ENCODE peak calls at places on chromosome 14, in nine cellular contexts. D, T, U, X, L, C, I, O and G are unnamed samples. For H3K27me3, the result is how much of the 10 kb centered on the place peaks cover.

GRCh38 chr14:25197885-25198284 is 147.9 kb upstream of the STXBP6 start:
- DNase-seq in C (no peak), L (no peak), D (no peak), O (no peak), T (no peak), X (no peak), I (no peak), U (no peak), G (no peak)

GRCh38 chr14:56216631-56217379 is 98.6 kb downstream of the PELI2 start:
- DNase-seq in I (no peak), U (no peak), T (no peak), D (no peak), X (peak), O (peak), C (peak), L (peak), G (no peak)

GRCh38 chr14:92154283-92154942 is 32.6 kb downstream of the CPSF2 start:
- DNase-seq in U (no peak), O (no peak), I (no peak), T (no peak), D (no peak), L (no peak), X (no peak), C (no peak), G (no peak)

GRCh38 chr14:85087201-85087600 is 442.7 kb upstream of the FLRT2 start:
- DNase-seq in D (no peak), U (peak), T (no peak), O (no peak), I (no peak), X (no peak), C (no peak), L (no peak), G (no peak)

GRCh38 chr14:75515631-75515999 is 6.7 kb upstream of the BATF start:
- DNase-seq in O (no peak), X (no peak), U (no peak), T (no peak), I (no peak), L (peak), C (no peak), D (no peak), G (no peak)

GRCh38 chr14:85533821-85534271 is 3.9 kb downstream of the FLRT2 start:
- DNase-seq in X (no peak), C (peak), L (peak), T (no peak), O (no peak), D (no peak), I (no peak), U (peak), G (no peak)

GRCh38 chr14:55904086-55904485 is 214.1 kb upstream of the PELI2 start:
- DNase-seq in O (no peak), D (no peak), U (no peak), I (no peak), L (no peak), T (no peak), X (no peak), C (no peak), G (no peak)

GRCh38 chr14:101950516-101951215 is 13.7 kb upstream of the DYNC1H1 start:
- DNase-seq in U (no peak), C (no peak), D (no peak), X (no peak), T (no peak), O (no peak), L (no peak), I (no peak), G (no peak)

GRCh38 chr14:51604078-51604477 is 47.6 kb upstream of the FRMD6 start:
- DNase-seq in D (no peak), C (no peak), L (peak), X (no peak), O (no peak), I (no peak), U (peak), T (no peak), G (peak)

GRCh38 chr14:49865431-49865859 is 12.9 kb upstream of the NEMF start:
- DNase-seq in X (peak), I (peak), U (peak), C (peak), D (peak), L (peak), O (peak), T (no peak), G (peak)

GRCh38 chr14:89237923-89238529 is 179.0 kb downstream of the FOXN3 start:
- DNase-seq in X (no peak), T (no peak), C (no peak), O (no peak), U (peak), D (no peak), L (peak), I (no peak), G (no peak)

GRCh38 chr14:74965770-74966153 is 10.4 kb upstream of the PGF start:
- DNase-seq in O (no peak), X (no peak), C (no peak), U (peak), I (no peak), L (peak), D (no peak), T (no peak), G (no peak)

GRCh38 chr14:75805646-75806045 is 144.6 kb downstream of the TTLL5 start:
- DNase-seq in X (no peak), U (no peak), T (no peak), O (no peak), D (no peak), L (no peak), I (no peak), C (no peak), G (no peak)

GRCh38 chr14:60839657-60840056 is 105.1 kb downstream of the MNAT1 start:
- DNase-seq in T (no peak), X (no peak), D (no peak), L (no peak), C (no peak), U (no peak), O (no peak), I (no peak), G (no peak)

GRCh38 chr14:89661392-89661791 is 244.4 kb upstream of the FOXN3 start:
- DNase-seq in C (no peak), U (no peak), T (no peak), D (no peak), O (no peak), I (no peak), L (no peak), X (no peak), G (no peak)

GRCh38 chr14:77799863-77800730 is at the start of gene ADCK1:
- DNase-seq in U (peak), O (peak), T (peak), I (peak), X (peak), D (peak), L (peak), C (peak), G (peak)

GRCh38 chr14:68820536-68820935 is 27.7 kb upstream of the ZFP36L1 start:
- DNase-seq in I (peak), L (no peak), O (no peak), C (no peak), U (no peak), X (no peak), D (no peak), T (no peak), G (no peak)

GRCh38 chr14:100463937-100464336 is 123.3 kb downstream of the BEGAIN start:
- DNase-seq in C (no peak), L (no peak), D (no peak), X (no peak), T (no peak), O (no peak), U (no peak), I (no peak), G (no peak)

GRCh38 chr14:68244272-68244975 is 424.8 kb downstream of the RAD51B start:
- DNase-seq in I (no peak), T (no peak), X (no peak), L (no peak), D (no peak), O (no peak), U (no peak), C (no peak), G (no peak)

GRCh38 chr14:56996721-56997399 is 186.6 kb upstream of the OTX2 start:
- DNase-seq in T (no peak), X (no peak), L (no peak), O (no peak), C (no peak), U (no peak), D (no peak), I (no peak), G (no peak)

GRCh38 chr14:39241637-39242036 is 7.9 kb downstream of the MIA2 start:
- DNase-seq in O (no peak), T (no peak), U (no peak), L (no peak), C (no peak), D (no peak), I (no peak), X (no peak), G (no peak)

GRCh38 chr14:32703246-32703645 is 235.4 kb upstream of the NPAS3 start:
- DNase-seq in X (no peak), C (no peak), I (no peak), D (no peak), T (no peak), L (peak), U (no peak), O (no peak), G (peak)

GRCh38 chr14:30623412-30624131 is 1.5 kb downstream of the SCFD1 start:
- DNase-seq in I (no peak), T (no peak), X (no peak), L (no peak), D (no peak), C (no peak), O (no peak), U (no peak), G (no peak)
- H3K4me3 ChIP-seq in I (no peak), T (peak), X (peak), L (peak), D (peak), C (no peak), O (no peak), U (peak), G (peak)

GRCh38 chr14:64566651-64567122 is 16.9 kb downstream of the PPP1R36 start:
- DNase-seq in T (no peak), D (no peak), U (no peak), X (no peak), L (peak), I (no peak), C (no peak), O (no peak), G (no peak)
- H3K27ac ChIP-seq in T (peak), D (peak), U (no peak), X (peak), L (peak), I (no peak), C (no peak), O (no peak), G (no peak)

GRCh38 chr14:69880051-69880487 is 853 bp downstream of the SMOC1 start:
- DNase-seq in L (no peak), X (no peak), O (no peak), T (no peak), U (peak), I (no peak), C (no peak), D (no peak), G (no peak)
- H3K27me3 ChIP-seq in L (under half), X (half or more), O (under half), T (under half), U (under half), I (under half), C (under half), D (under half), G (under half)

DNA sequence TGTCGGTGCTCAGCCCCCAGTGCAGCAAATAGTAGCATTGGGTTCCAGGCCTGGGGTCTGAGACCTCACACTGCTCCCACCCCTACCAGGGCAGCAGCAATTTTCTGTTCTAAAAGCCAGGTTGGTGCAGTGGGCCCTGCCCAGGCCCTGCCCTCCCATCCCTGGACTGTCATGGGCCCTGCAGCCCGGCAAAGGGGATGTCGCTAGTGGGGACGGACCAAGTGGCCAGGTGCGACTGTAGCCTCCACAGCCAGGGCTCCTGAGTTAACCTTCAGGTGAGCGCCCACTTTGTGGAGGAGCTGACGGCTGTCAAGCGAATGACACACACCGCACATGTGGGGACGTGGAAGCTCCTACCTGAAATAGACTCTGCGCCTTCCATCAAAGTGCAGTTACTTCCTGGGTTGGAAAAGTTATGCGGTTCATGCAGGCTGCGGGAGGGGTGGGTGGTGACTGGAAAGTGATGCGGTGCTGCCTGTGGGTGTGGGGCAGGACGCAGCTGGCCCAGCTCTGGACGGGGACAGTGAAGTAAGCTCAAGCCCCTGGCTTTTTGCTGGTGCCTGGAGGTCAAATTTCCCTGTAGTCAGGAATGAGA is 1.5 kb downstream of the INF2 start:
- DNase-seq in O (no peak), T (no peak), L (no peak), C (no peak), I (no peak), X (no peak), D (no peak), U (no peak), G (no peak)
- H3K4me3 ChIP-seq in O (peak), T (peak), L (peak), C (peak), I (no peak), X (peak), D (peak), U (peak), G (peak)